ENCODE peak calls at places on chromosomes 1 and 21, in eight cellular contexts. N, S, E, Y, B, J, I and D are unnamed samples.

GRCh38 chr21:45030637-45031218 is 43.7 kb upstream of the ADARB1 start:
- DNase-seq in N (no peak), I (no peak), E (no peak), B (no peak), S (no peak), Y (no peak), J (peak; percentile 53), D (no peak)

GRCh38 chr1:117106478-117106877 is 15.1 kb downstream of the TRIM45 start:
- DNase-seq in N (no peak), B (no peak), S (no peak), I (no peak), E (no peak), Y (no peak), J (no peak), D (no peak)

GRCh38 chr1:96487404-96487803 is 234.2 kb upstream of the PTBP2 start:
- DNase-seq in J (no peak), S (no peak), B (no peak), Y (peak; percentile 31), N (no peak), E (no peak), I (no peak), D (no peak)

GRCh38 chr1:151011154-151011850 is 3.1 kb downstream of the PRUNE1 start:
- DNase-seq in E (no peak), S (no peak), Y (no peak), J (no peak), I (no peak), B (no peak), N (no peak), D (no peak)

GRCh38 chr1:224182866-224183590 is at the start of gene DEGS1:
- DNase-seq in J (peak; percentile 71), B (peak; percentile 77), E (peak; percentile 94), S (peak; percentile 63), I (peak; percentile 86), Y (peak; percentile 77), N (peak; percentile 89), D (peak; percentile 68)

GRCh38 chr1:151346082-151346768 is 827 bp downstream of the RFX5 start:
- DNase-seq in J (no peak), N (no peak), B (no peak), E (no peak), S (no peak), I (no peak), Y (no peak), D (no peak)

GRCh38 chr1:170581041-170581440 is 49.1 kb downstream of the GORAB start:
- DNase-seq in B (no peak), S (no peak), I (no peak), J (peak; percentile 47), N (no peak), E (no peak), Y (no peak), D (no peak)

GRCh38 chr1:17765444-17766411 is 10.6 kb downstream of the ACTL8 start:
- DNase-seq in Y (no peak), E (no peak), J (no peak), N (no peak), B (no peak), S (no peak), I (no peak), D (no peak)

GRCh38 chr1:152001631-152002584 is 8.2 kb upstream of the S100A10 start:
- DNase-seq in S (peak; percentile 74), I (peak; percentile 67), N (no peak), Y (peak; percentile 87), B (peak; percentile 64), J (peak; percentile 93), E (peak; percentile 59), D (peak; percentile 61)

GRCh38 chr1:16612332-16613172 is 812 bp downstream of the NBPF1 start:
- DNase-seq in E (peak; percentile 73), J (peak; percentile 92), N (no peak), B (peak; percentile 56), I (peak; percentile 46), Y (peak; percentile 72), S (no peak), D (peak; percentile 52)

GRCh38 chr1:198234511-198235251 is 77.9 kb downstream of the NEK7 start:
- DNase-seq in N (no peak), I (no peak), S (no peak), J (no peak), Y (no peak), B (no peak), E (no peak), D (no peak)

GRCh38 chr21:21624674-21625073 is 626.5 kb downstream of the NCAM2 start:
- DNase-seq in S (no peak), B (no peak), E (no peak), Y (no peak), N (no peak), I (no peak), J (no peak), D (no peak)

GRCh38 chr1:59880735-59881134 is 45.8 kb downstream of the CYP2J2 start:
- DNase-seq in J (no peak), Y (no peak), I (no peak), E (no peak), N (no peak), B (no peak), S (no peak), D (no peak)

GRCh38 chr1:100700586-100700985 is 19.0 kb upstream of the VCAM1 start:
- DNase-seq in N (no peak), J (no peak), E (no peak), B (no peak), S (no peak), I (no peak), Y (no peak), D (no peak)

GRCh38 chr1:111988743-111989453 is 570 bp downstream of the KCND3 start:
- DNase-seq in S (peak; percentile 19), Y (no peak), J (no peak), I (no peak), B (no peak), N (no peak), E (no peak), D (no peak)

GRCh38 chr21:45536301-45537081 is 5.7 kb downstream of the SLC19A1 start:
- DNase-seq in N (no peak), Y (no peak), J (no peak), S (no peak), I (no peak), E (no peak), B (no peak), D (no peak)